ENCODE peak calls at places on chromosomes 11 and 22, in four cellular contexts. X is GM23248, C is hepatocyte, R is PC-3. U is an unnamed sample. For H3K9me2, the result is how much of the 10 kb centered on the place peaks cover.

GRCh38 chr22:24233235-24233634 is 11.6 kb downstream of the GGT5 start:
- DNase-seq in R (no peak), X (no peak), C (no peak), U (no peak)

GRCh38 chr11:31820438-31820818 is 9.3 kb upstream of the PAX6 start:
- DNase-seq in R (no peak), C (no peak), X (no peak), U (no peak)

GRCh38 chr11:7577883-7578242 is 64.1 kb downstream of the PPFIBP2 start:
- DNase-seq in R (peak), X (peak), C (peak), U (no peak)

GRCh38 chr22:35681454-35682050 is 33.3 kb downstream of the APOL6 start:
- DNase-seq in X (no peak), R (no peak), C (no peak), U (no peak)

GRCh38 chr11:43947003-43947500 is 4.6 kb downstream of the C11orf96 start:
- DNase-seq in X (peak), C (no peak), R (peak), U (peak)

GRCh38 chr11:10695821-10696220 is 2.3 kb upstream of the IRAG1 start:
- DNase-seq in C (no peak), R (no peak), X (peak), U (no peak)

GRCh38 chr11:107591098-107591445 is at the start of gene ELMOD1:
- DNase-seq in C (peak), R (peak), X (peak), U (peak)

GRCh38 chr11:94623120-94623735 is 56.1 kb downstream of the PIWIL4 start:
- DNase-seq in R (peak), X (peak), C (peak), U (peak)

GRCh38 chr11:112564228-112564955 is 303.7 kb upstream of the PLET1 start:
- DNase-seq in C (peak), R (peak), X (peak), U (no peak)

GRCh38 chr22:47040486-47041145 is 278.2 kb downstream of the TBC1D22A start:
- DNase-seq in X (no peak), C (no peak), R (no peak), U (no peak)

GRCh38 chr22:35205141-35205775 is 52.0 kb upstream of the HMGXB4 start:
- DNase-seq in C (no peak), X (no peak), R (no peak), U (no peak)

GRCh38 chr11:132898021-132898420 is 634.3 kb downstream of the OPCML start:
- DNase-seq in R (no peak), C (no peak), X (no peak), U (no peak)
- H3K9me2 ChIP-seq in R (under half), C (under half), X (under half), U (under half)

DNA sequence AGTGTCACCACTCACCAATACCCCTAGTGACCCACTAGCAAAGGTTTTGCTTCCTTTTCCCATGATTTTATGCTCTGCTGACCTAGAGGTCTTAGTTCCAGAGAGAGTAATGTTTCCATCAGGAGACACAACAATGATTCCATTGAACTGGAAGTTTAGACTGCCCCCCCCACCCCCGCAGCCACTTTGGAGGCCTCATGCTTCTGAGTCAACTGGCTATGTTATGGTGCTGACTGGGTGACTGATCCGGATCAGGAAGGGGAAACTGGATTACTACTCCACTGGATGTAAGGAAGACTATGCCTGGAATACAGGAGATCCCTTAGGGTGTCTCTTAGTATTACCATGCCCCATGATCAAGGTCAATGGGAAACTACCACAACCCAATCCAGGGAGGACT is 633.6 kb downstream of the OPCML start:
- DNase-seq in R (no peak), C (no peak), X (no peak), U (no peak)
- H3K9me2 ChIP-seq in R (under half), C (under half), X (under half), U (under half)

GRCh38 chr11:15557831-15558230 is 443.1 kb downstream of the INSC start:
- DNase-seq in X (no peak), C (no peak), R (no peak), U (peak)

GRCh38 chr11:15558513-15559181 is 443.9 kb downstream of the INSC start:
- DNase-seq in X (no peak), C (no peak), R (no peak), U (no peak)

GRCh38 chr11:15562230-15562629 is 447.5 kb downstream of the INSC start:
- DNase-seq in R (no peak), C (no peak), X (no peak), U (no peak)

GRCh38 chr11:15563054-15563453 is 448.3 kb downstream of the INSC start:
- DNase-seq in C (no peak), R (no peak), X (no peak), U (no peak)

GRCh38 chr11:15560689-15561467 is 446.2 kb downstream of the INSC start:
- DNase-seq in X (no peak), R (no peak), C (no peak), U (no peak)
- H3K9me2 ChIP-seq in X (under half), R (under half), C (under half), U (under half)

DNA sequence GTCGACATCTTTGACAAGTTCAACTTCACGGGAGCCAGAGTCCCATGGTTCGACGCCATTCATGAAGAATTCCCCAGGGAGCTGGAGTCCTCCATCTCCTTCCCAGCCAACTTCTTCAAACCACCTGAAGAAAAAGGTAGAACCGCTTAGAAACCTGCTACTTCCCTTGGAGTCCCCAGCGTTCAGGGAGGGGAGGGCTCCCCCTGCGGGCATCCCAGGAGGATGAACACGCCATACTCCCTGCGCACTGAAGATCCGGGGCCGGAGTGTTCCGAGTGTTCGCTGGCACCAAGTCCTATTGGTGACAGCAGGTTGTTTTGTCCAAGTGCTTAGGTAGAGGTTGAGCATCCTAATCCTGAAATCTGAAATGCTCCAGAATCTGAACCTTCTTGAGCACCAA is 51.7 kb upstream of the PRODH start:
- DNase-seq in C (peak), X (peak), R (no peak), U (no peak)
- H3K9me2 ChIP-seq in C (under half), X (under half), R (under half), U (under half)

GRCh38 chr11:6482431-6482830 is 1.1 kb downstream of the TIMM10B start:
- DNase-seq in C (no peak), X (peak), R (no peak), U (no peak)
- H3K9me2 ChIP-seq in C (under half), X (under half), R (under half), U (under half)

DNA sequence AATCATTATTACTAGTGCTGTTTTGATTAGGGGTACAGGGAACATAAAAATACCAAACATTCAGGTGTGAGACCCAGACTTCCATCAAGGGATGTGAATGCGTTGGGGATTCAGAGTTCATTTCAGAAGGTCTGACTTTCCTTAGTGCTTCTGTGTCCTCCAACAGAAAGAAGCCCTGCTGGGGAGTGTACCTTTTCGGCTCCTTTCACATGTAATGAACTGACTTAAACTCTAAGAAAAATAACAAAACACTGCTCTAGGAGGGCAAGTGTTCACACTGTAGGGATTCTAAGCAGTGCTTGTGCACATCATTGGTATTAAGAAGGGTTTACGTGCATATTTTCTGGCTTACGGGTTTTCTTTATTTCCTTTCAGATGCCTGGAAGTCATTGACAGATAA is 15.7 kb upstream of the TTC36 start:
- DNase-seq in R (no peak), X (no peak), C (no peak), U (no peak)
- H3K9me2 ChIP-seq in R (under half), X (under half), C (under half), U (under half)

GRCh38 chr11:57306156-57306876 is 18.4 kb downstream of the TNKS1BP1 start:
- DNase-seq in X (peak), R (no peak), C (no peak), U (no peak)

GRCh38 chr11:57307666-57308270 is 17.0 kb downstream of the TNKS1BP1 start:
- DNase-seq in X (no peak), R (peak), C (no peak), U (no peak)

GRCh38 chr11:57305523-57305922 is 19.2 kb downstream of the TNKS1BP1 start:
- DNase-seq in X (no peak), R (no peak), C (no peak), U (no peak)

GRCh38 chr11:57308426-57309060 is 16.2 kb downstream of the TNKS1BP1 start:
- DNase-seq in C (no peak), X (no peak), R (no peak), U (no peak)

GRCh38 chr11:57306941-57307598 is 17.7 kb downstream of the TNKS1BP1 start:
- DNase-seq in C (no peak), X (no peak), R (no peak), U (no peak)
- H3K9me2 ChIP-seq in C (under half), X (under half), R (under half), U (under half)

GRCh38 chr22:25358421-25359170 is 139.2 kb downstream of the CRYBB2 start:
- DNase-seq in C (no peak), R (no peak), X (no peak), U (no peak)
- H3K9me2 ChIP-seq in C (under half), R (under half), X (under half), U (under half)

GRCh38 chr22:28903719-28904118 is 20.3 kb downstream of the ZNRF3 start:
- DNase-seq in C (no peak), R (no peak), X (no peak), U (no peak)

GRCh38 chr22:28904211-28904808 is 20.9 kb downstream of the ZNRF3 start:
- DNase-seq in C (peak), R (no peak), X (peak), U (no peak)

GRCh38 chr22:28905433-28905832 is 22.1 kb downstream of the ZNRF3 start:
- DNase-seq in X (no peak), C (no peak), R (no peak), U (no peak)

GRCh38 chr22:28902490-28902889 is 19.1 kb downstream of the ZNRF3 start:
- DNase-seq in X (no peak), R (no peak), C (no peak), U (no peak)

GRCh38 chr22:28903080-28903479 is 19.7 kb downstream of the ZNRF3 start:
- DNase-seq in C (no peak), X (no peak), R (no peak), U (no peak)
- H3K9me2 ChIP-seq in C (under half), X (under half), R (under half), U (under half)

DNA sequence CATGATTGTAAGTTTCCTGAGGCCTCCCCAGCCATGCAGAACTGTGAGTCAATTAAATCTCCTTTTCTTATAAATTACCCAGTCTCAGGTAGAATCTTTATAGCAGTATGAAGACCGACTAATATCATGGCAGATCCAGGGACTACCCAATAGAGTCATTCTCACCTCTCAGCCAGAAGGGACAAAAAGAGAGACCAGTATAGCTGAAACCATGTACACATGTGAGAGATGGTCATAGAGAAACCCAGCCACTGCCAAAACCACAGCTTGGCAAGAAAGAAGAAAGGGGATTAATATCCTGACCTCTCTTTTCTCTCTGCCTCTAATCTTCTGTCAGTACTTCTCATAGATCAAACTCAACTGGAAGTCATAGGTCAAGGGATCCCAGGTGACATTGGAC is 109.8 kb downstream of the CCDC34 start:
- DNase-seq in C (no peak), R (no peak), X (no peak), U (no peak)
- H3K9me2 ChIP-seq in C (under half), R (under half), X (under half), U (under half)